ENCODE peak calls at places on chromosomes 5 and 9, in eight cellular contexts. A, L, S, R, V, Y, W and I are unnamed samples. For H3K9me3, the result is how much of the 10 kb centered on the place peaks cover.

GRCh38 chr9:91536211-91536691 is 112.6 kb upstream of the NFIL3 start:
- DNase-seq in W (peak), R (peak), A (peak), V (no peak), Y (peak), S (no peak), L (peak), I (no peak)

GRCh38 chr5:139393497-139394122 is 1.3 kb downstream of the PROB1 start:
- DNase-seq in Y (no peak), R (no peak), A (no peak), V (no peak), L (no peak), S (no peak), W (no peak), I (no peak)

GRCh38 chr5:158522001-158522400 is 577.7 kb downstream of the EBF1 start:
- DNase-seq in W (no peak), Y (peak), L (no peak), R (no peak), A (no peak), S (no peak), V (no peak), I (no peak)

GRCh38 chr9:126114409-126114760 is 212.2 kb upstream of the MVB12B start:
- DNase-seq in S (no peak), V (no peak), Y (no peak), L (no peak), W (no peak), A (no peak), R (no peak), I (peak)

GRCh38 chr5:159341914-159342313 is 11.6 kb upstream of the IL12B start:
- DNase-seq in V (peak), R (peak), L (peak), W (peak), A (peak), S (no peak), Y (peak), I (no peak)

GRCh38 chr5:138874771-138875628 is at the start of gene LRRTM2:
- DNase-seq in V (no peak), W (no peak), Y (peak), R (no peak), A (no peak), S (no peak), L (no peak), I (no peak)

GRCh38 chr5:67315082-67315801 is 118.6 kb upstream of the CD180 start:
- DNase-seq in R (no peak), L (no peak), V (no peak), S (no peak), Y (peak), A (no peak), W (no peak), I (no peak)

GRCh38 chr5:79666758-79667157 is 22.9 kb upstream of the CMYA5 start:
- DNase-seq in V (no peak), S (no peak), A (no peak), L (no peak), Y (no peak), W (no peak), R (no peak), I (no peak)

GRCh38 chr5:177309351-177310191 is 2.1 kb downstream of the MXD3 start:
- DNase-seq in A (peak), V (peak), W (peak), L (peak), R (peak), Y (peak), S (peak), I (peak)

GRCh38 chr5:10030219-10030831 is 219.4 kb downstream of the ATPSCKMT start:
- DNase-seq in A (peak), R (no peak), L (peak), S (no peak), V (no peak), Y (peak), W (peak), I (no peak)

GRCh38 chr5:109063223-109063622 is 315.5 kb downstream of the FER start:
- DNase-seq in V (no peak), Y (peak), W (no peak), L (no peak), A (no peak), R (no peak), S (no peak), I (no peak)

GRCh38 chr5:14946813-14947640 is 75.4 kb upstream of the ANKH start:
- DNase-seq in R (peak), S (no peak), Y (no peak), W (peak), V (no peak), A (peak), L (peak), I (no peak)

GRCh38 chr9:106305428-106306133 is 557.4 kb upstream of the ZNF462 start:
- DNase-seq in Y (no peak), S (no peak), R (no peak), L (no peak), W (no peak), V (no peak), A (no peak), I (no peak)

GRCh38 chr5:56802235-56802634 is 13.1 kb upstream of the MAP3K1 start:
- DNase-seq in R (no peak), A (no peak), S (no peak), L (no peak), W (no peak), Y (no peak), V (no peak), I (no peak)

DNA sequence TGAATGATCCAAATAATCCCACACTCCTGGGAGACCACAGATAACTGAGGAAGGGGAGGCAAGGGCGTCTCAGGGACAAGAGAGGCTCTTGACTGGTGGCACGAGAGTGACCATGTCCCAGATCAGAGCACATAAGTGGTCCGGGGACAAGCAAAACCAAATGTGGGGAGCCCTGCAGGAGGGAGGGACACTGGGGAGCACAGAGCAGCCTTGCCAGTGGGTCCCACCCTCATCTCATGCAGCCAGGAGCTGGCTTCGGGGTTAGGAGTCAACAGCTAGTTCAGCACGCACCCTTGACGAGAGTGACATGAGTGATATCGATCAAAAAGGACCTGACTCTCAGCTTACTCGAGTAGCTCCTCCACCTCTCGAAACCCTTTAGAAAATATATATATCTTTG is 16.5 kb upstream of the UBE2QL1 start:
- DNase-seq in V (no peak), L (no peak), A (no peak), Y (no peak), R (no peak), S (no peak), W (no peak), I (no peak)
- H3K27ac ChIP-seq in V (peak), L (no peak), A (no peak), Y (no peak), R (no peak), S (no peak), W (no peak), I (no peak)

DNA sequence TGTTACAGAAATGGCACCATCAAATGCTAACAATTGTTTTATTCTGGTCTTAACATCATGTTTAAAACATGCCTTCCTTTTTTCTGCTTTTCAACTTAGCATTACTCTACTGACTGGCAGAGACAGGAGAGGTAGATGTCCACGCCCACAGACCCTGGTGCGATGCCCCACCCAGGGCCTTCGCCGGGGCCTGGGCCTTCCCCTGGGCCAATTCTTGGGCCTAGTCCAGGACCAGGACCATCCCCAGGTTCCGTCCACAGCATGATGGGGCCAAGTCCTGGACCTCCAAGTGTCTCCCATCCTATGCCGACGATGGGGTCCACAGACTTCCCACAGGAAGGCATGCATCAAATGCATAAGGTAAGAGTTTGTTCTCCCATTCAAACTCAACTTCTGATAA is 13.7 kb downstream of the SMARCA2 start:
- DNase-seq in W (no peak), V (no peak), A (no peak), S (no peak), R (no peak), Y (no peak), L (no peak), I (no peak)
- TF ChIP-seq POLR2A in W (no peak), V (no peak), A (no peak), S (no peak), R (no peak), Y (no peak), L (no peak), I (no peak)

GRCh38 chr5:171647900-171648253 is 137.7 kb upstream of the SMIM23 start:
- DNase-seq in W (no peak), Y (peak), L (no peak), S (no peak), V (no peak), A (no peak), R (no peak), I (no peak)
- H3K9me3 ChIP-seq in W (under half), Y (under half), L (under half), S (under half), V (under half), A (under half), R (under half), I (under half)

DNA sequence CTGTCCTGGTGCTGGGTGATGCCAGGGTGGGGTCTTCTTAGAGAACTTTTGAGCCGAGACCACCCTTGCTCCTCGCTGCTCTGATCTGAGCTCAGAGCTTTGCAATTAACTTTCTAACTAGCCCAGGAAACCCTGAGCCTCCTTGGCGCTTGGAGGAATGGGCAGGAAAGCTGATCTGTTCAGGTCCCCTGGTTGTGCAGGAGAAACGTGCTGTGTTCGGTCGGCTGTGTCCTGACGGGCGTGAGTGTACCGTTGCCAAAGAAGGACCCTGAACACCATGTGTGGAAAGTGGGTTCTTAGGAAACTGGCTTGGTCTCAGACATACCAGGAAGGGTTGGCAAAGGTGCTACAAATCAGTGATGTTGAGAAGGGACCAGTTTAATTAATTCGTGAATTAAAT is 1.8 kb downstream of the TCF7 start:
- DNase-seq in W (no peak), S (no peak), L (no peak), V (no peak), Y (no peak), R (no peak), A (no peak), I (no peak)
- H3K27ac ChIP-seq in W (no peak), S (no peak), L (no peak), V (no peak), Y (no peak), R (no peak), A (no peak), I (no peak)

GRCh38 chr9:120925535-120926396 is 830 bp downstream of the TRAF1 start:
- DNase-seq in V (no peak), S (no peak), L (no peak), Y (peak), R (peak), A (no peak), W (no peak), I (peak)
- TF ChIP-seq POLR2A in V (no peak), S (no peak), L (no peak), Y (peak), R (no peak), A (no peak), W (no peak), I (no peak)

GRCh38 chr5:179080724-179081123 is 20.6 kb downstream of the ZNF354C start:
- DNase-seq in L (no peak), Y (no peak), W (no peak), R (no peak), A (no peak), V (no peak), S (no peak), I (no peak)

GRCh38 chr5:179079165-179079987 is 19.2 kb downstream of the ZNF354C start:
- DNase-seq in W (no peak), L (no peak), V (no peak), Y (no peak), S (no peak), R (no peak), A (no peak), I (no peak)
- H3K9me3 ChIP-seq in W (under half), L (half or more), V (half or more), Y (half or more), S (under half), R (half or more), A (half or more), I (half or more)